ENCODE peak calls at places on chromosomes 13 and 19, in seven cellular contexts. W, Y, I, J, Z, H and G are unnamed samples.

GRCh38 chr13:75305057-75305456 is 176.9 kb downstream of the TBC1D4 start:
- DNase-seq in W (no peak), Y (no peak), I (no peak), J (no peak), Z (no peak), H (no peak), G (no peak)

GRCh38 chr19:10769533-10770491 is 51.9 kb downstream of the DNM2 start:
- DNase-seq in W (peak; percentile 71), Y (peak; percentile 72), I (peak; percentile 78), J (no peak), Z (peak; percentile 70), H (no peak), G (no peak)

GRCh38 chr19:9782282-9782681 is 13.7 kb upstream of the ZNF846 start:
- DNase-seq in W (no peak), Y (no peak), I (no peak), J (no peak), Z (no peak), H (no peak), G (no peak)

GRCh38 chr13:26498524-26499208 is 58.8 kb upstream of the WASF3 start:
- DNase-seq in W (no peak), Y (no peak), I (no peak), J (no peak), Z (no peak), H (no peak), G (no peak)

GRCh38 chr19:42422576-42423461 is 4.4 kb downstream of the LIPE start:
- DNase-seq in W (no peak), Y (peak; percentile 66), I (no peak), J (peak; percentile 71), Z (no peak), H (no peak), G (no peak)

GRCh38 chr13:74715718-74716117 is 581.5 kb upstream of the KLF12 start:
- DNase-seq in W (no peak), Y (no peak), I (no peak), J (no peak), Z (no peak), H (no peak), G (no peak)

GRCh38 chr19:7968796-7969559 is 25.5 kb upstream of the TIMM44 start:
- DNase-seq in W (no peak), Y (no peak), I (no peak), J (no peak), Z (no peak), H (no peak), G (no peak)

GRCh38 chr19:30229524-30230174 is 142.5 kb upstream of the ZNF536 start:
- DNase-seq in W (no peak), Y (peak; percentile 34), I (no peak), J (no peak), Z (no peak), H (no peak), G (no peak)

GRCh38 chr19:51368366-51369282 is at the start of gene CLDND2:
- DNase-seq in W (no peak), Y (no peak), I (no peak), J (peak; percentile 59), Z (no peak), H (no peak), G (no peak)

GRCh38 chr13:109945206-109945960 is 159.0 kb upstream of the IRS2 start:
- DNase-seq in W (no peak), Y (no peak), I (no peak), J (no peak), Z (no peak), H (no peak), G (no peak)

GRCh38 chr13:100537486-100537885 is 51.1 kb downstream of the GGACT start:
- DNase-seq in W (no peak), Y (no peak), I (no peak), J (peak; percentile 40), Z (no peak), H (no peak), G (no peak)

GRCh38 chr13:49098198-49098597 is 121.9 kb upstream of the MLNR start:
- DNase-seq in W (no peak), Y (peak; percentile 51), I (peak; percentile 29), J (no peak), Z (no peak), H (no peak), G (peak; percentile 18)

GRCh38 chr19:49200238-49200862 is 42.8 kb downstream of the TRPM4 start:
- DNase-seq in W (no peak), Y (no peak), I (no peak), J (no peak), Z (no peak), H (no peak), G (no peak)

DNA sequence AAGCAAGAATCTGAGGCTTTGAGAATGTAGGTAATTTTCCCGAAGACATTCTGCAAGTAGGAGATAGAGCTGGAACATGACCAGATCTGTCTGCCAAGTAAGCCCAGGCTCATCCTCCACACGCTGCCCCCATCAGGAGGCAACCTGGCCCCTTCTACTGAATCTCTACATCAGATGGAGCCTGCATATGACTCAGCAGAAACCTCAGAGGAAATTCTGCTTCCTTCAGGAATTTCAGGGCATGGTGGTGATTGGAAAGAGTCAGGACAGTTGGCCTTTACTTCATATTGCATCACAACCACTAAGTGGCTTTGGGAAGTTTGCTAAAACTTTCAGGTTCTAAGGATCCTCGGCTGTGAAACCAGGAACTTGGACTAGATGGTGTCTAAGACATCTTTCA is 85.2 kb downstream of the LRRC63 start:
- DNase-seq in W (no peak), Y (peak; percentile 38), I (no peak), J (no peak), Z (no peak), H (no peak), G (no peak)
- H3K27ac ChIP-seq in W (peak overlapping the region; percentile 62), Y (peak overlapping the region; percentile 71), I (peak overlapping the region; percentile 24), J (peak overlapping the region; percentile 69), Z (peak overlapping the region; percentile 53), H (peak overlapping the region; percentile 78), G (no peak overlapping the region)

GRCh38 chr19:13077233-13077632 is 25.4 kb downstream of the LYL1 start:
- DNase-seq in W (no peak), Y (no peak), I (no peak), J (no peak), Z (no peak), H (no peak), G (no peak)

GRCh38 chr19:13076787-13077186 is 25.9 kb downstream of the LYL1 start:
- DNase-seq in W (no peak), Y (no peak), I (no peak), J (no peak), Z (no peak), H (no peak), G (no peak)

GRCh38 chr19:13078897-13079541 is 23.6 kb downstream of the LYL1 start:
- DNase-seq in W (no peak), Y (no peak), I (no peak), J (no peak), Z (no peak), H (no peak), G (peak; percentile 60)

GRCh38 chr19:13082192-13083007 is 20.3 kb downstream of the LYL1 start:
- DNase-seq in W (peak; percentile 69), Y (peak; percentile 67), I (peak; percentile 53), J (no peak), Z (no peak), H (no peak), G (no peak)

DNA sequence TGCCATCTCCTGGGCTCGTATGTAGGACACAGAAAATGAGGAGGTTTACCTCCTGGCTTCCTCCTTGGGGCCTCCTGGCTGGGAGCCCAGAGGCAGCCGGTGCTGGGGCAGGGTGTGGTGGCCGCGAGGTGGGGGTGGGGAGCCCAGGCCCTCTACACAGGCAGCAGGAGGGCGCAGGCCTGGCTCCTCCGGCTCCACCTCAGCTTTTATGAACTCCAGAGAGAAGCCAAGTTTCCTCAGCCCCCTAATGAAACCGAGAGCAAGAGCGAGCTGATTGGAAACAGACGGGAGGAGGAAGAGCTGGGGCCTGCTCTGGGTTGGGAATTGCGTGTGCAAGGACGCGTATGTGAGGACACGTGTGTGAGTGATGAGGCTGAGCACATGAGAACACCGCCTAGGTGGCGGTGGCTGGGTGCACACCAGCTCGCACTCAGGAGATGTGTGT is 23.1 kb downstream of the LYL1 start:
- DNase-seq in W (no peak), Y (peak; percentile 80), I (no peak), J (no peak), Z (peak; percentile 70), H (no peak), G (no peak)
- H3K4me1 ChIP-seq in W (no peaks in the 10 kb centered on the region), Y (peaks cover 53% of the 10 kb centered on the region), I (peaks cover 8% of the 10 kb centered on the region), J (no peaks in the 10 kb centered on the region), Z (peaks cover 57% of the 10 kb centered on the region), H (no peaks in the 10 kb centered on the region), G (peaks cover 36% of the 10 kb centered on the region)

GRCh38 chr13:24039621-24040475 is 120.7 kb upstream of the SPATA13 start:
- DNase-seq in W (no peak), Y (no peak), I (no peak), J (no peak), Z (no peak), H (peak; percentile 6), G (no peak)
- H3K27ac ChIP-seq in W (no peak overlapping the region), Y (no peak overlapping the region), I (peak overlapping the region; percentile 72), J (no peak overlapping the region), Z (no peak overlapping the region), H (no peak overlapping the region), G (no peak overlapping the region)

DNA sequence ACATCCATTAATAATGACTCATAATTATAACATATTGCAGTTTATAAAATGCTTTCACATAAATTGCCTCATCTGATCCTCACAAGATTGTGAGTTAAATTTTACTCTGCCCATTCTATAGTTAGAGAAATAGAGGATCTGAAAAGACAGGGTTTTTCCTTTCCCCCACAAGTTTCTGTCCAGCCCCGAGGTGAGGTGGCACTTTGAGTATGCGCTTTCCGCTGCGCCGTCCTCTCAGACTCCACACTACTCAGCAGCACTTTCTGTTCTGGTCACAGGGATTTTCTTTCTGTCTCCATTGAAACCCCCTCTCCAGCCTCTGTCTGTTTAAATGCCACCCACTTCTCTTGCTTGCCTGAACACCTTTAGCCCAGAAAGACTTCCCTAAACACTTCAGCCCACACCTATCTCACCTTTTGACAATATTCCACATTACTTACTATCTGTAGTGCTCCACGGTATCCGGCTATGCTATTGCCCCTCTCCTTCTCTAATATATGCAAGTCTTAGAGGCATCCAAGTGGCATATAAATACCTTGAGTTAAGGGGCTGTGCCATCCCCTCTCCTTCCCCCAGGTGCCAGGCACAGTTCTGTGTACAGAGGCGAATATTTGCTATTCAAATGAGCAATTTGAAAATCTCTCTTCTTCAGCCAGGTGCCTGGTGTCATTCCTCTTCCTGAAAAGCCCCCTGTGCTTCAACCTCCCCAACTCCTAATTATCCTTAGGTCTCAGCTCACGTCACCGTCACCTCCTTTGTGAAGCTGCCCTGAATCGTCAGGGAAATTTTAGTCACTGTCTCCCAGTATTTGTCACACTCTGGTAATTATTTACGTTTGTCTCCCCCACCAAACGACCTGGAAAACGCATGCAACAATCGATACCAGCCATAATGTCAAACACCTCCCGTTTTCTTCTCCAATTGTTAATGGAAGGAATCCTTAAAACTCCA is 268.7 kb downstream of the NHLRC3 start:
- DNase-seq in W (no peak), Y (no peak), I (no peak), J (no peak), Z (no peak), H (no peak), G (no peak)
- H3K4me1 ChIP-seq in W (no peaks in the 10 kb centered on the region), Y (no peaks in the 10 kb centered on the region), I (no peaks in the 10 kb centered on the region), J (no peaks in the 10 kb centered on the region), Z (no peaks in the 10 kb centered on the region), H (peaks cover 5% of the 10 kb centered on the region), G (no peaks in the 10 kb centered on the region)

DNA sequence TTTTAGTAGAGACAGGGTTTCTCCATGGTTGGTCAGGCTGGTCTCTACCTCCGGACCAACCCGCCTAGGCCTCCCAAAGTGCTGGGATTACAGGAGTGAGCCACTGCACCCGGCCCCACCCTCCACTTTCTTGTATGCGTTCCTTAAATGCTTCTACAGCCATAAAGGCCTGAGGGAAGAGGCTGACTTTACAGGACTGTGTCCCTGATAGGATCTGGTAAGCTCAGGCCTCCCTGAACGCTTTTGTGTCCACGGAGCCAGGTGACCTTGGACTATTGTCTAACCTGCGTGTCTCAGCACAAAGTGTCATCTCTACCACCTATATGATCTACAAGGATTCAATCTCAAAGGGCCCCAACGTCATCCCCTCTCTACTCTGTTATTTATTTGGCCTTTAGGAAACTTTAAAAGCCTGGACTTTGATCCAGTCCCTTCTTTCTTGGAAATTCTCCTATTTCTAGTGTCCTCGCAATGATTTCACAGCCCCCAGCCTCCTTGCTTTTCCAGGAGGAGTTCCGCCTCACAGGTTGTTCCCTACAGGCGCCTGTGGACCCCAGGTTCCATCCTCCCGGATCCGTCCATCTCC is 701 bp downstream of the ZNF552 start:
- DNase-seq in W (no peak), Y (peak; percentile 62), I (no peak), J (no peak), Z (no peak), H (no peak), G (peak; percentile 22)
- H3K27ac ChIP-seq in W (peak overlapping the region; percentile 67), Y (peak overlapping the region; percentile 90), I (peak overlapping the region; percentile 82), J (peak overlapping the region; percentile 82), Z (peak overlapping the region; percentile 82), H (peak overlapping the region; percentile 86), G (peak overlapping the region; percentile 82)